ENCODE peak calls at places on chromosomes 2 and 18, in eight cellular contexts. L, Q, S, M, E, D, N and O are unnamed samples.

GRCh38 chr18:50401888-50402287 is 27.0 kb downstream of the SKA1 start:
- DNase-seq in L (no peak), E (peak; percentile 34), Q (peak; percentile 36), S (peak; percentile 29), D (no peak), N (peak; percentile 3), M (peak; percentile 68), O (peak; percentile 69)

GRCh38 chr2:175600024-175600831 is 401.8 kb downstream of the LNPK start:
- DNase-seq in Q (peak; percentile 18), E (peak; percentile 44), M (no peak), N (no peak), D (no peak), L (no peak), S (no peak), O (no peak)

GRCh38 chr2:150690261-150690660 is 202.8 kb upstream of the RND3 start:
- DNase-seq in L (no peak), M (no peak), E (no peak), S (no peak), D (no peak), Q (no peak), N (no peak), O (no peak)

GRCh38 chr2:128315122-128315828 is 3.4 kb downstream of the HS6ST1 start:
- DNase-seq in S (peak; percentile 23), M (no peak), E (peak; percentile 33), N (no peak), Q (no peak), D (no peak), L (peak; percentile 7), O (no peak)

GRCh38 chr2:161416294-161416632 is at the start of gene TBR1:
- DNase-seq in L (no peak), S (peak; percentile 38), N (peak; percentile 7), D (no peak), M (no peak), E (no peak), Q (peak; percentile 21), O (no peak)

GRCh38 chr2:240557808-240558207 is at the start of gene ANKMY1:
- DNase-seq in E (peak; percentile 94), N (peak; percentile 64), D (no peak), Q (peak; percentile 59), S (peak; percentile 86), M (peak; percentile 83), L (peak; percentile 52), O (peak; percentile 93)

GRCh38 chr2:23838970-23839369 is 88.0 kb downstream of the ATAD2B start:
- DNase-seq in Q (no peak), N (no peak), S (no peak), D (no peak), L (no peak), M (no peak), E (no peak), O (no peak)

GRCh38 chr2:229408356-229408755 is 137.3 kb upstream of the PID1 start:
- DNase-seq in E (no peak), M (peak; percentile 40), N (peak; percentile 94), S (no peak), L (peak; percentile 75), D (peak; percentile 88), Q (peak; percentile 99), O (peak; percentile 74)

GRCh38 chr2:70527447-70528080 is 26.1 kb downstream of the TGFA start:
- DNase-seq in D (peak; percentile 49), Q (no peak), S (no peak), E (no peak), N (no peak), M (no peak), L (no peak), O (no peak)

GRCh38 chr2:45840481-45840880 is 189.0 kb downstream of the PRKCE start:
- DNase-seq in D (no peak), S (peak; percentile 47), N (no peak), E (no peak), L (no peak), Q (no peak), M (no peak), O (no peak)

GRCh38 chr2:45786030-45786830 is 134.8 kb downstream of the PRKCE start:
- DNase-seq in M (no peak), L (no peak), E (no peak), S (no peak), D (no peak), N (no peak), Q (no peak), O (no peak)

GRCh38 chr2:182824759-182825143 is 41.7 kb downstream of the FRZB start:
- DNase-seq in D (no peak), Q (no peak), L (no peak), S (no peak), E (no peak), N (no peak), M (no peak), O (no peak)

GRCh38 chr2:57460875-57461274 is 585.7 kb upstream of the VRK2 start:
- DNase-seq in E (no peak), M (no peak), Q (no peak), S (no peak), L (no peak), N (no peak), D (no peak), O (no peak)

GRCh38 chr18:22985250-22985649 is 52.1 kb downstream of the RBBP8 start:
- DNase-seq in S (no peak), N (no peak), D (peak; percentile 12), L (no peak), M (no peak), Q (no peak), E (no peak), O (no peak)

GRCh38 chr18:22980394-22980793 is 47.3 kb downstream of the RBBP8 start:
- DNase-seq in M (no peak), D (no peak), E (no peak), N (no peak), S (no peak), Q (no peak), L (no peak), O (no peak)

GRCh38 chr18:22987547-22988182 is 54.5 kb downstream of the RBBP8 start:
- DNase-seq in M (peak; percentile 25), S (no peak), D (no peak), N (no peak), L (no peak), Q (no peak), E (no peak), O (no peak)

GRCh38 chr18:22981274-22982133 is 48.4 kb downstream of the RBBP8 start:
- DNase-seq in E (no peak), N (no peak), L (no peak), S (no peak), Q (no peak), D (no peak), M (no peak), O (no peak)

DNA sequence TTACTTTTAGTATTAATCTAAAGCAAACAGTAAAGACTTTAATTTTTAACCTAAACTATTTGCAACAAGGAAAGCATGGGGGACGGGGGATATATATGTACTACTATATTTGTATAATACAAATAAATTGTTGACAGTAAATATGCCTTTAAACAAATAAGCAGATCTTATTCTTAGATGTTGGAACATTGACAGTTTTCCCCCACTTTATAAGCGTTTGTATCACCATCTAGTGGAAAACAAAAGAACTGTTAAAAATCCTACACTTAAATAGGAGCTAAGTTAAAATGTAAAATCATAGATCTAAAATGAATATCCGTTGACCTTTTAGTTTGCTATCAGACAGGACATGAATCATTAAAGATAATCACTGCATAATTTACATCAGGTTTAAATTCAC is 50.0 kb downstream of the RBBP8 start:
- DNase-seq in M (no peak), L (no peak), N (peak; percentile 66), S (peak; percentile 23), D (no peak), E (peak; percentile 2), Q (peak; percentile 79), O (no peak)
- TF ChIP-seq CTCF in M (peak; percentile 44), L (peak; percentile 49), N (peak; percentile 32), S (no peak), D (peak; percentile 35), E (peak; percentile 60), Q (no peak), O (peak; percentile 34)

GRCh38 chr2:54083021-54083420 is 32.4 kb upstream of the ACYP2 start:
- DNase-seq in M (no peak), N (peak; percentile 19), D (no peak), Q (no peak), L (no peak), E (peak; percentile 21), S (no peak), O (no peak)
- TF ChIP-seq CTCF in M (no peak), N (no peak), D (no peak), Q (no peak), L (no peak), E (no peak), S (no peak), O (no peak)

GRCh38 chr2:210623506-210623905 is 67.1 kb downstream of the CPS1 start:
- DNase-seq in M (no peak), S (no peak), L (no peak), D (peak; percentile 35), E (no peak), Q (no peak), N (no peak), O (no peak)

GRCh38 chr2:210617318-210617717 is 60.9 kb downstream of the CPS1 start:
- DNase-seq in D (no peak), Q (no peak), M (no peak), N (no peak), S (no peak), E (no peak), L (no peak), O (no peak)

GRCh38 chr2:210616074-210616473 is 59.7 kb downstream of the CPS1 start:
- DNase-seq in M (no peak), E (no peak), S (no peak), N (no peak), L (no peak), D (no peak), Q (no peak), O (no peak)

GRCh38 chr2:210620456-210620855 is 64.1 kb downstream of the CPS1 start:
- DNase-seq in N (no peak), Q (no peak), S (no peak), M (no peak), E (peak; percentile 27), D (no peak), L (no peak), O (no peak)

GRCh38 chr2:210617732-210618330 is 61.4 kb downstream of the CPS1 start:
- DNase-seq in Q (peak; percentile 58), L (no peak), N (peak; percentile 58), M (peak; percentile 18), E (peak; percentile 66), D (peak; percentile 19), S (no peak), O (peak; percentile 39)
- TF ChIP-seq CTCF in Q (peak; percentile 65), L (no peak), N (peak; percentile 71), M (peak; percentile 34), E (peak; percentile 80), D (peak; percentile 69), S (peak; percentile 37), O (peak; percentile 54)

GRCh38 chr2:235857613-235858012 is 310.6 kb downstream of the GBX2 start:
- DNase-seq in N (no peak), Q (no peak), D (no peak), E (no peak), S (no peak), M (no peak), L (no peak), O (no peak)
- TF ChIP-seq CTCF in N (no peak), Q (no peak), D (no peak), E (no peak), S (no peak), M (no peak), L (no peak), O (no peak)

DNA sequence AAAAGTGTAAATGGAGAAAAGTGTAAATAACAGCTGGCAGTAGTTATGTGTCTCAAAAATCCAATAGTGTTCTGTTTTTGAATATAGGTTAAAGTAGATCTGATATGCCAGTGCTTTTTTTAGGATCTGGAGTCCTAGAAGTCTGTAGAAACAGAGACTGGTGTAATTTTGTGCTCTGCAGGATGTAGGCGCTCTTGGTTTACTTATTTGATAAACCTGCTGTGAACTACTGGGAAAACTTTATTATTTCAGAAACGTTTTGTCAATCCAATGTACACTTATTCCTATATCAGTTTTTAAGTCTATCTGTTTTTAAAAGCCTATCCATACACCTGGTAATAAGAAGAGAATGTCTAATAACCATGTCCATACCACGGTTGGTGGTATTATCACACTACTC is 530.8 kb upstream of the ZNF804A start:
- DNase-seq in S (no peak), L (no peak), Q (no peak), E (peak; percentile 24), N (no peak), D (no peak), M (no peak), O (no peak)
- TF ChIP-seq CTCF in S (no peak), L (no peak), Q (no peak), E (peak; percentile 56), N (no peak), D (peak; percentile 3), M (no peak), O (no peak)